ENCODE peak calls at places on chromosomes 4 and X, in eight cellular contexts. C, F, K, P, I, E, J and D are unnamed samples.

GRCh38 chrX:80174925-80175574 is 160.5 kb downstream of the TBX22 start:
- DNase-seq in C (no peak), F (no peak), K (peak; percentile 15), P (no peak), I (no peak), E (no peak), J (no peak), D (no peak)

GRCh38 chrX:50962156-50962555 is 51.6 kb downstream of the BMP15 start:
- DNase-seq in C (no peak), F (no peak), K (no peak), P (no peak), I (no peak), E (no peak), J (no peak), D (no peak)

GRCh38 chr4:77699731-77700210 is 94.2 kb downstream of the CXCL13 start:
- DNase-seq in C (no peak), F (no peak), K (peak; percentile 90), P (no peak), I (no peak), E (peak; percentile 37), J (peak; percentile 9), D (no peak)

GRCh38 chr4:124192544-124192943 is 520.0 kb downstream of the ANKRD50 start:
- DNase-seq in C (no peak), F (no peak), K (no peak), P (no peak), I (no peak), E (no peak), J (no peak), D (no peak)

GRCh38 chrX:81120270-81120935 is 81.3 kb downstream of the HMGN5 start:
- DNase-seq in C (no peak), F (no peak), K (no peak), P (no peak), I (no peak), E (no peak), J (peak; percentile 17), D (no peak)

GRCh38 chr4:163111588-163111987 is 55.1 kb downstream of the NAF1 start:
- DNase-seq in C (no peak), F (no peak), K (peak; percentile 31), P (no peak), I (no peak), E (no peak), J (no peak), D (no peak)

GRCh38 chrX:10875995-10876394 is 235.1 kb upstream of the HCCS start:
- DNase-seq in C (no peak), F (no peak), K (no peak), P (no peak), I (no peak), E (no peak), J (no peak), D (no peak)

GRCh38 chr4:41977709-41978108 is 3.8 kb upstream of the DCAF4L1 start:
- DNase-seq in C (no peak), F (no peak), K (peak; percentile 39), P (no peak), I (no peak), E (no peak), J (no peak), D (no peak)

GRCh38 chrX:41259516-41259915 is 74.4 kb upstream of the DDX3X start:
- DNase-seq in C (no peak), F (no peak), K (peak; percentile 47), P (no peak), I (no peak), E (no peak), J (no peak), D (no peak)

GRCh38 chr4:84167089-84167488 is 332.0 kb downstream of the NKX6-1 start:
- DNase-seq in C (no peak), F (no peak), K (no peak), P (no peak), I (peak; percentile 3), E (no peak), J (no peak), D (no peak)

GRCh38 chr4:159787901-159788300 is 685.0 kb downstream of the RAPGEF2 start:
- DNase-seq in C (no peak), F (no peak), K (no peak), P (no peak), I (no peak), E (no peak), J (no peak), D (no peak)

GRCh38 chrX:107600366-107600765 is 27.9 kb upstream of the PRPS1 start:
- DNase-seq in C (no peak), F (no peak), K (no peak), P (no peak), I (no peak), E (no peak), J (no peak), D (no peak)

GRCh38 chr4:9969526-9970398 is 51.5 kb downstream of the SLC2A9 start:
- DNase-seq in C (no peak), F (no peak), K (no peak), P (no peak), I (no peak), E (no peak), J (no peak), D (no peak)

GRCh38 chr4:120691536-120691935 is 231.0 kb downstream of the PRDM5 start:
- DNase-seq in C (no peak), F (no peak), K (peak; percentile 44), P (no peak), I (no peak), E (no peak), J (no peak), D (no peak)

GRCh38 chr4:185955817-185956542 is 113.0 kb upstream of the TLR3 start:
- DNase-seq in C (no peak), F (no peak), K (no peak), P (no peak), I (no peak), E (no peak), J (no peak), D (no peak)

GRCh38 chr4:186297013-186297645 is 31.1 kb downstream of the F11 start:
- DNase-seq in C (no peak), F (no peak), K (peak; percentile 62), P (no peak), I (peak; percentile 56), E (peak; percentile 3), J (peak; percentile 30), D (no peak)

GRCh38 chr4:38837849-38838248 is 18.8 kb downstream of the TLR6 start:
- DNase-seq in C (no peak), F (no peak), K (peak; percentile 56), P (no peak), I (no peak), E (no peak), J (no peak), D (no peak)

GRCh38 chr4:866761-867390 is 40.9 kb upstream of the CPLX1 start:
- DNase-seq in C (no peak), F (no peak), K (peak; percentile 26), P (no peak), I (no peak), E (no peak), J (no peak), D (no peak)

GRCh38 chr4:32847466-32847865 is 2127.3 kb downstream of the PCDH7 start:
- DNase-seq in C (no peak), F (no peak), K (peak; percentile 14), P (no peak), I (no peak), E (no peak), J (no peak), D (no peak)

GRCh38 chrX:72019487-72019886 is 108.8 kb downstream of the NHSL2 start:
- DNase-seq in C (no peak), F (no peak), K (no peak), P (no peak), I (no peak), E (no peak), J (no peak), D (no peak)

DNA sequence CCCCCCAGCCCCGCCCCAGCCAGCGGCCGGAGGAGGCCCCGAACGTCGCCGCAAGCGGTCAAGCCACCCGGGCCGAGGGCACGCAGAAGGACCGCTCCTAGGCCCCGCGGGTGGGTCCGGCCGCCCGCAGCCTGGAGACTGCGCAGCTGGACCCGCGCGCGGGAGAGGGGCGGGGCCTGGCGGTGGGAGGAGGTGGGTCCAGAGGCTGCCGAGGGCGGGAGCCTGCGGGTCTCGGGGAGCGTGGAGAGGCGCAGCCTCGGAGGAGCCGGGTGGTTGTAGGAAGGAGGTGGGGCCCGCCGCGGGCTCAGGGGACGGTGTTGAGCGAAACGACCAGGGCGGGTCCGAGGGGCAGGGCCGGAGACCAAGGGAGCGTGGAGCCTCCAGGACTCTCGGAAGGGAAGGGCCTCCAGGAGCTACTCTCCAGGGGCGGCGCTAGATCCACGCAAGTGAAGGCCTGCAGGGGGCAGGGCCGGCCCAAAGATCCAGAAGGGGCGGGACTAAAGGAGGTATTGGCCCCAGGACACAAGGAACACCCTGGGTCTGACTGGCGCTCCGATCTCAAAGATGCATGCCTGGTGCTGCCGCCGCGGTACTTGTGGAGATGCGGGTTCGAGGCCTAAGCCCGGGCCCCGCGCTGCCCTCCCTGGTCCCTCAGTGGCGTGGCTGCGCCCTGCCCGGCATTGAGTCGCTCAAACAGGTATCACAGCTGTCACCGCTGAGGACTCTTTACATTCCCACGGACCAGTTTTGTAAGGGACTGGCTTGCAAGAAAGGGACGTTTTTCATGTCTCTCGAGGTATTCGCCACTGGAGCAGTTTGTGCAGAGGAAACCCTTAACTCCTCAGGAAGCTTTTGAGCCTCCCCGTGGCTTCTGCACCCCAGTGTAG is 5.9 kb downstream of the TIMM17B start:
- DNase-seq in C (peak; percentile 91), F (peak; percentile 64), K (peak; percentile 78), P (peak; percentile 84), I (peak; percentile 60), E (peak; percentile 51), J (peak; percentile 67), D (peak; percentile 66)
- TF ChIP-seq CTCF in C (peak; percentile 51), F (peak; percentile 54), K (peak; percentile 33), P (peak; percentile 64), I (peak; percentile 50), E (peak; percentile 66), J (peak; percentile 66), D (peak; percentile 60)

GRCh38 chr4:106875340-106875739 is 160.8 kb downstream of the DKK2 start:
- DNase-seq in C (no peak), F (no peak), K (no peak), P (no peak), I (no peak), E (no peak), J (no peak), D (no peak)
- TF ChIP-seq CTCF in C (no peak), F (no peak), K (no peak), P (no peak), I (peak; percentile 23), E (no peak), J (peak; percentile 21), D (no peak)

GRCh38 chr4:93199492-93199891 is 629.1 kb upstream of the ATOH1 start:
- DNase-seq in C (no peak), F (no peak), K (peak; percentile 36), P (no peak), I (peak; percentile 45), E (no peak), J (peak; percentile 4), D (no peak)
- TF ChIP-seq CTCF in C (peak; percentile 35), F (peak; percentile 57), K (peak; percentile 49), P (peak; percentile 78), I (peak; percentile 49), E (peak; percentile 33), J (peak; percentile 70), D (no peak)

DNA sequence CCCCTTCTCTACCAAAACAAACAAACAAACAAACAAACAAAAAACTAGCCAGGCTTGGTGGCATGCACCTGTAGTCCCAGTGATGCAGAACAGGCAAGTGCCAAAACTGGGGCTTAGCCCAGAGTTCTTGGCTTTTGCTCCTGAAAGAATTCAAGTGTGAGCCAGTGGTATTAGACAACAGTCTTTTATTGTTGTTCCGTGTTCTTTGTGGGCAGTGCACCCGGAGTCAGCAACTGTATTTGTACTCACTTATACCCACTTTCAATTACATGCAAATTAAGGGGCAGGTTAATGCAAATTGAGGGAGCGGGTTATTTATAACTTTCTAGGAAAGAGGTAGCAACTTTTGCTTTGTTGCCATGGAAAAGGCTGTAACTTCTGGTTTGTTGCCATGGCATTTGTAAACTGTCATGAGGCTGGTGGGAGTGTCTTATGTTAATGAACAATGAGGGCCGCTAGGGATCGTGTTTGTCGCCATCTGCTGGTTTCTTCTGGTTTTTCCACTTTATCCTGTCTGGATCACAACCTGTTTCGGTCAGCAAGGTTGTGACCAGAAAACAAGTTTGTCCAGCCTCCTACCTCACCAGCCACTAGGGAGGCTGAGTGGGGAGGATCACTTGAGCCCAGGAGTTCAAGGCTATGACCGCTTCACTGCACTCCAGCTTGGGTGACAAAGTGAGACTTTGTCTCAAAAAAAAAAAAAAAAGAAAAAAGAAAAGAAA is 88.8 kb upstream of the ESX1 start:
- DNase-seq in C (no peak), F (peak; percentile 13), K (peak; percentile 83), P (no peak), I (peak; percentile 80), E (peak; percentile 47), J (peak; percentile 46), D (no peak)
- TF ChIP-seq CTCF in C (peak; percentile 27), F (peak; percentile 52), K (peak; percentile 73), P (peak; percentile 75), I (peak; percentile 53), E (peak; percentile 59), J (peak; percentile 69), D (no peak)